ENCODE peak calls at places on chromosome 21, in four cellular contexts. V is uterus, G is BE2C, R is PC-9. B is an unnamed sample. For H3K27me3, the result is how much of the 10 kb centered on the place peaks cover.

GRCh38 chr21:41953831-41954653 is at the start of gene C2CD2:
- DNase-seq in G (peak), R (peak), V (peak), B (no peak)

GRCh38 chr21:44875341-44875740 is 1.9 kb upstream of the PTTG1IP start:
- DNase-seq in R (no peak), V (no peak), G (no peak), B (no peak)

GRCh38 chr21:41366522-41367151 is 4.8 kb downstream of the MX2 start:
- DNase-seq in V (no peak), G (no peak), R (peak), B (no peak)

GRCh38 chr21:17045214-17045835 is 467.5 kb upstream of the CXADR start:
- DNase-seq in G (no peak), V (no peak), R (no peak), B (no peak)

GRCh38 chr21:41289431-41289830 is 27.2 kb upstream of the FAM3B start:
- DNase-seq in V (no peak), G (no peak), R (no peak), B (no peak)

GRCh38 chr21:26119906-26120305 is 50.7 kb downstream of the APP start:
- DNase-seq in G (no peak), R (no peak), V (no peak), B (no peak)

GRCh38 chr21:44914176-44914874 is 6.4 kb downstream of the ITGB2 start:
- DNase-seq in V (no peak), R (no peak), G (no peak), B (no peak)

GRCh38 chr21:39316062-39316461 is 2.6 kb upstream of the BRWD1 start:
- DNase-seq in R (no peak), V (no peak), G (no peak), B (no peak)

GRCh38 chr21:41895643-41896493 is 16.7 kb upstream of the PRDM15 start:
- DNase-seq in R (no peak), V (no peak), G (no peak), B (no peak)

DNA sequence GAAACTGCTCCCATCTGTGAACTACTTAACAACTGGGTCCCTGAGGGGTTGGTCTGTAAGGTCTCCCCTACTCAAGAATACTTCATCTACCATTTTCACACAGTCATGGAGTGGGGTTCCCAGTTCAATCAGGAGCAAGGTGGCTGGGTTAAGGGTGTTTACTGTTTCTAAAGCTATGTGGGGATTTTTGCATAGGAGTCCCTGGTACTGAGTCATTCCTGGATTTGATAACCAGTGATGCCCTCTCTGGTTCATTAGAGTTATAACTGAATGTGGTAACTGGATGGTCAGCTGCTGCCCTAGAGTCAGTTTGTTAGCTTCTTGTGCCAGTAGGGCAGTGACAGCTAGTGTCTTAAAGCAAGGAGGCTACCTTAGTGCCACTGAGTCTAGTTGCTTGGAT is 29.4 kb upstream of the KCNJ15 start:
- DNase-seq in V (no peak), G (no peak), R (no peak), B (no peak)
- H3K27me3 ChIP-seq in V (under half), G (under half), R (under half), B (under half)

DNA sequence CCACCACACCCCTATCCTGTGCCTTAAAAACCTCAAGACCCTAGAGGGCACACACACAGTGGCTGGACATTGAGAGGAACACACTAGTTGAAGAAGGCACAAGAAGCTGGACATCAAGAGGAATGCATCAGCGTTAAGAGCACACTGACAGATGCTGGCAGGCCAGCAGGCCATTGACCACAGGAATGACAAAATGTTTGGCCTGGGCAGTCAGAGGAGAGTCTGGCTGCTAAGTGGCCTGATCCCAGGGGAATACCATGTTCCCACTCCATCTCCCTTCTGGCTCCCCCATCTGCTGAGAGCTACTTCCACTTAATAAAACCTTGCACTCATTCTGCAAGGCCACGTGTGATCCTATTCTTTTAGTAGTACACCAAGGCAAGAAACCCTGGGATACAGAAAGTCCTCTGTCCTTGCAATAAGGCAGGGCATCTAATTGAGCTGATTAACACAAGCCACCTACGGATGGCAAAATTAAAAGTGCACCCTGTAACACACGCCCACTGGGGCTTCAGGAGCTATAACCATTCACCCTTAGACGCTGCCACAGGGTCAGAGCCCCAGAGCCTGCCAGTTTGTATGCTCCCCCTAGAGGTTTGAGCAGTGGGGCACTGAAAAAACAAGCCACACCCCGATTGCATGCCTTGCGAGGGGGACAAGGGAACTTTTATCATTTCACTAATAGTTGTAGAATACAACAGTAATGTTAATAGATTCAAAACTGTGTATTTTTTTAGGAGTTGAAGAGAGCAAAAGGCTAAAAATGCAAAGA is 1216.1 kb upstream of the NCAM2 start:
- DNase-seq in V (no peak), G (no peak), R (no peak), B (no peak)
- TF ChIP-seq CTCF in V (no peak), G (peak), R (no peak), B (no peak)

DNA sequence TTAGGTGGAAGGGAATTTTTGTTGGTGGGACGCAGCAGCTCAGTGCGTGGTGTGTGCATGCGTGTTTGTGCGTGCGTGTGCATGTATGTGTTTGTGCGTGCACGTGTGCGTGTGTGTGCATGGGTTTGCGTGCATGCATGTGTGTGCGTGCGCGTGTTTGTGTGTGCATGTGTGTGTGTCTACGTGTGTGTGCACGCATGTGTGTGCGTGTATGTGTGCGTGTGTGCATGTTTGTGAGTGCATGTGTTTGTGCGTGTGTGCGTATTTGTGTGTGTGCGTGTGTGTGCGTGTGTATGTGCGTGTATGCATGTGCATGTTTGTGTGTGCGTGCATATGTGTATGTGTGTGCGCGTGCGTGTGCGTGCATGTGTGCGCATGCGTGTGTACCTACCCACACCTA is 20.2 kb downstream of the ATP5PO start:
- DNase-seq in R (no peak), G (no peak), V (no peak), B (no peak)
- H3K4me3 ChIP-seq in R (no peak), G (no peak), V (no peak), B (no peak)

GRCh38 chr21:33033961-33034413 is 8.3 kb downstream of the OLIG2 start:
- DNase-seq in V (no peak), G (no peak), R (no peak), B (no peak)
- H3K27me3 ChIP-seq in V (under half), G (half or more), R (half or more), B (under half)

B was measured in BJ.